ENCODE peak calls at places on chromosomes 1 and 21, in five cellular contexts. Z is breast epithelium, C is prostate gland, G is IMR-90, B is stomach. O is an unnamed sample. For H3K36me3 and H3K4me1, the result is how much of the 10 kb centered on the place peaks cover.

GRCh38 chr1:16145030-16145987 is 10.6 kb downstream of the EPHA2 start:
- DNase-seq in Z (peak), G (peak), B (peak), C (peak), O (peak)

GRCh38 chr21:40466893-40467483 is 380.0 kb downstream of the DSCAM start:
- DNase-seq in Z (no peak), B (no peak), C (peak), G (no peak), O (peak)

GRCh38 chr21:45499970-45500575 is 42.2 kb downstream of the SLC19A1 start:
- DNase-seq in Z (no peak), C (no peak), B (no peak), G (no peak), O (no peak)

GRCh38 chr1:172449012-172449584 is 5.2 kb upstream of the PIGC start:
- DNase-seq in C (no peak), G (no peak), Z (no peak), B (no peak), O (no peak)

GRCh38 chr1:90795396-90795795 is 78.3 kb upstream of the BARHL2 start:
- DNase-seq in C (no peak), Z (no peak), G (no peak), B (no peak), O (no peak)

GRCh38 chr21:45862544-45863207 is 118.9 kb upstream of the COL6A1 start:
- DNase-seq in Z (no peak), C (no peak), G (no peak), B (no peak), O (no peak)

GRCh38 chr1:227745568-227745967 is 10.3 kb downstream of the SNAP47 start:
- DNase-seq in C (no peak), G (no peak), Z (no peak), B (no peak), O (no peak)

GRCh38 chr1:54649921-54650320 is 8.3 kb downstream of the MROH7 start:
- DNase-seq in C (no peak), B (no peak), G (no peak), Z (no peak), O (no peak)

GRCh38 chr1:200989337-200989736 is 34.2 kb downstream of the KIF21B start:
- DNase-seq in G (no peak), Z (no peak), C (no peak), B (no peak), O (no peak)

GRCh38 chr1:178093958-178094751 is at the start of gene RASAL2:
- DNase-seq in G (peak), B (peak), C (peak), Z (peak), O (peak)

GRCh38 chr1:119966020-119966419 is 69.7 kb upstream of the ADAM30 start:
- DNase-seq in Z (no peak), G (peak), B (no peak), C (no peak), O (no peak)

GRCh38 chr1:234987415-234988159 is 141.1 kb downstream of the TOMM20 start:
- DNase-seq in Z (peak), C (peak), G (peak), B (peak), O (peak)

GRCh38 chr1:39145651-39145970 is 58.9 kb upstream of the MACF1 start:
- DNase-seq in C (no peak), G (no peak), Z (no peak), B (no peak), O (no peak)

GRCh38 chr1:224644553-224645154 is 28.5 kb downstream of the CNIH3 start:
- DNase-seq in C (peak), G (peak), B (peak), Z (no peak), O (peak)

GRCh38 chr1:42773420-42773819 is 6.4 kb downstream of the C1orf50 start:
- DNase-seq in Z (no peak), G (no peak), C (no peak), B (no peak), O (no peak)

GRCh38 chr1:23103001-23103879 is 65.4 kb downstream of the LUZP1 start:
- DNase-seq in G (peak), B (no peak), Z (no peak), C (no peak), O (no peak)

DNA sequence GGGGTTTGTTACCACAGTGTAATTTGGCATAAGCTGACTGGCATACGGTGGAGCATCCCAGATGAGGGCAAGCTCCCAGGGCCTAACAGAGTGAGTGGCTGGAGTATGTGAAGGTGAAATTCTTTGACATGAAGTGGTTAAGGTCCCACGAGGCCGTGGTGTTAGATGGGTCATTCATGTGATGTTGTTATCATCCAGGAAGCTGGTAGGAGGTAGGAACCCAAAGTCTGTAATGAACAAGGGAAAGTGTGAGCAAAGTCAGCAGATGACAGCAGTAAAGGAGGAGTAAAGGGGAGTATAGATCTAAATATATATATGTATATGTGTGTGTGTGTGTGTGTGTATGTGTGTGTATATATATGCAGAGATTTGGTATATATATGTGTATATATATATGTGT is 47.6 kb downstream of the MDM4 start:
- DNase-seq in Z (no peak), G (no peak), B (no peak), C (no peak), O (no peak)
- H3K36me3 ChIP-seq in Z (under half), G (under half), B (under half), C (under half), O (under half)

GRCh38 chr1:94316836-94317789 is 79.7 kb upstream of the ARHGAP29 start:
- DNase-seq in C (no peak), Z (no peak), G (peak), B (no peak), O (no peak)

GRCh38 chr1:94317790-94318188 is 80.4 kb upstream of the ARHGAP29 start:
- DNase-seq in C (no peak), Z (no peak), G (no peak), B (no peak), O (no peak)

GRCh38 chr1:94321662-94322061 is 84.3 kb upstream of the ARHGAP29 start:
- DNase-seq in C (peak), B (no peak), G (no peak), Z (no peak), O (no peak)

GRCh38 chr1:94318505-94319030 is 81.2 kb upstream of the ARHGAP29 start:
- DNase-seq in C (no peak), B (no peak), G (no peak), Z (no peak), O (no peak)

DNA sequence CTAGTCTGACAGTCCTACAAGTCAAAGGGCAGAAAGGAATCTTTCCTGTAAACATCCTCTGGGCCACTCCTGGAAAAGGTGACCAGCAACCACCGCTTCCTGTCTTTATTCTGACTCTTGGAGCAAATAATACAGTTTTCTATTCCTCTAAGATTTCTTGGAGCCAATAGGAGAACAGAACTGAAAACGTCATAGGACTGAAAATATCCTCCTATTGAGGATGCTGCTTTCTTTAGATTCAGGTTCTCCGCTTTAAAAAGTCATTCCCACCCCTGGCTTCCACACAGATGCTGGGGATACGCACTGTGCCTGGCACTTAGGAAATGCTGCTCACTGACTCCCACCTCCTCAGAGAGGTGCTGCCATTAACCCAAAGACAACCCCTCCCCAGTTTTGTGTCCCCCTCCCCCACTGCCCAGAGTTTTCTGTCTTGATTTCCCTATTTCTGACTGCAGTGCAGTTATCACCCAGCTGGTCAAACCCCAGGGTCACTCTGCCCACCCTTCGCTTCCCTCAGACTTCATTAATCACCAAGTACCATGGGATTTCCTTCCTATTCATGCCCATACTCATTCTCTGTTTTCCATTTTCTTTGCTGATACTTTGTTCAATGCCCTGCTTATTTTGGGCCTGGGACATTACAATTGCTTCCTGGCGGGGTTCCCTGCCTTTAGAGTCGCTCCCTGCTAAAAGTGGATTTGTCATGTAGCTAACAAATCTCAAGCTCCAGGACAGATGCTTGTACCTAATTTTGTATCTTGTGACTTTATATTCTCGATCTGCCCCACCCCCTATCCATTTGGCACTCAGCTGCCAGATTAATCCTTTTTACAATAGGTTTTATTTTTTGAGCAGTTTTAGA is 82.2 kb upstream of the ARHGAP29 start:
- DNase-seq in C (no peak), Z (no peak), B (no peak), G (no peak), O (no peak)
- TF ChIP-seq POLR2A in C (no peak), Z (no peak), B (no peak), G (no peak), O (no peak)

GRCh38 chr21:37422382-37422781 is 55.8 kb downstream of the DYRK1A start:
- DNase-seq in G (no peak), C (no peak), B (no peak), Z (no peak), O (no peak)
- H3K4me1 ChIP-seq in G (under half), C (under half), B (under half), Z (under half), O (under half)

GRCh38 chr21:33292724-33293123 is 26.6 kb downstream of the IL10RB start:
- DNase-seq in G (no peak), B (no peak), C (peak), Z (no peak), O (no peak)
- H3K36me3 ChIP-seq in G (under half), B (half or more), C (under half), Z (under half), O (under half)

DNA sequence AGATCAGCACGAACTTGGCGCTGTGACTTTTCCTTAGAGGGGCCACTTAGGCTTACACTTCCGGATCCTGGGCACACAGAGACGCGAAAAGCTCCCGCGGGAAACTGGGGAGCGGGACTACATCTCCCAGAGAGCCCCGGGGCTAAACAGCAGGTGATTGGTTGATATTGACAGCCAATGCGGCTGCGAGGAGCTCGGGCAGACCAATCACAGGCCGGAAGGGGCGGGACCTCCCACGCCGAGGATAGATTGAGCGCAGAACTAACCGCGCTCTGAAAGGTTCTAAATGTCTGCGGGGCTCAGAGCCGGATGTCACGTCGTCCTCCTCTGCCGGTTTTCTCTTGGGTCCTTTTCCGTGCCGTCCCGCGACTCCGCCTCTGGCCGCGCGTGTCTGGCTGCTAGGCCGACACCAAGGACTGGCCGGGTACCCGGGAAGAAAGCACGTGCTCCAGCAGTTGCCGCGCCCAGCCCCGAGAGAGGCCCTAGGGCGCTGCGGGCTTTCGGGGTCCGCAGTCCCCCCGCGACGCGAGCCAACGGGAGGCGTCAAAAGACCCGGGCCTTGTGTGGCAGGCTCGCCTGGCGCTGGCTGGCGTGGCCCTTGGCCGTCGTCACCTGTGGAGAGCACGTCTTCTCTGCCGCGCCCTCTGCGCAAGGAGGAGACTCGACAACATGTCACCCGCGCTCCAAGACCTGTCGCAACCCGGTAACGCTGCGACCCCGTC is at the start of gene MTR:
- DNase-seq in Z (peak), G (peak), B (peak), C (peak), O (peak)
- TF ChIP-seq POLR2A in Z (peak), G (peak), B (peak), C (peak), O (peak)

O was measured in body of pancreas.